ENCODE peak calls at places on chromosomes 2 and 18, in five cellular contexts. D is endodermal cell, J is breast epithelium, B is upper lobe of right lung, W is fibroblast of mammary gland. I is an unnamed sample.

GRCh38 chr2:238731961-238732360 is 115.9 kb upstream of the TWIST2 start:
- DNase-seq in D (no peak), J (no peak), B (no peak), W (peak), I (peak)

GRCh38 chr2:214410918-214411554 is at the start of gene VWC2L:
- DNase-seq in D (peak), J (peak), B (peak), W (peak), I (peak)

GRCh38 chr18:22829781-22830180 is 103.3 kb upstream of the RBBP8 start:
- DNase-seq in D (peak), J (no peak), B (no peak), W (no peak), I (no peak)

GRCh38 chr2:38146302-38146916 is 70.5 kb upstream of the CYP1B1 start:
- DNase-seq in D (peak), J (no peak), B (peak), W (peak), I (peak)

GRCh38 chr2:208112969-208113368 is 11.4 kb downstream of the CRYGD start:
- DNase-seq in D (peak), J (no peak), B (no peak), W (no peak), I (no peak)

GRCh38 chr2:189179607-189179979 is at the start of gene COL5A2:
- DNase-seq in D (peak), J (no peak), B (no peak), W (peak), I (peak)

GRCh38 chr2:144084114-144084661 is 435.7 kb downstream of the ZEB2 start:
- DNase-seq in D (no peak), J (no peak), B (no peak), W (peak), I (peak)

GRCh38 chr2:229348135-229348534 is 77.0 kb upstream of the PID1 start:
- DNase-seq in D (no peak), J (no peak), B (no peak), W (peak), I (peak)

GRCh38 chr2:231930601-231931281 is 4.5 kb upstream of the NPPC start:
- DNase-seq in D (no peak), J (peak), B (no peak), W (peak), I (peak)

GRCh38 chr2:3641841-3642421 is 16.1 kb upstream of the ALLC start:
- DNase-seq in D (peak), J (peak), B (peak), W (peak), I (peak)

GRCh38 chr2:129895061-129895460 is 84.4 kb upstream of the RAB6C start:
- DNase-seq in D (no peak), J (no peak), B (peak), W (no peak), I (no peak)

GRCh38 chr2:64595397-64596160 is 58.1 kb downstream of the SERTAD2 start:
- DNase-seq in D (no peak), J (no peak), B (no peak), W (peak), I (peak)

GRCh38 chr2:85744771-85745601 is 8.8 kb upstream of the ATOH8 start:
- DNase-seq in D (no peak), J (no peak), B (peak), W (peak), I (peak)

GRCh38 chr2:8324164-8324848 is 357.6 kb upstream of the ID2 start:
- DNase-seq in D (peak), J (no peak), B (no peak), W (no peak), I (no peak)

GRCh38 chr2:10813085-10813748 is 632 bp upstream of the PDIA6 start:
- DNase-seq in D (no peak), J (no peak), B (no peak), W (no peak), I (no peak)

GRCh38 chr2:128549646-128550260 is 231.1 kb upstream of the HS6ST1 start:
- DNase-seq in D (no peak), J (no peak), B (no peak), W (no peak), I (no peak)

GRCh38 chr2:234711308-234711707 is 214.4 kb upstream of the ARL4C start:
- DNase-seq in D (no peak), J (no peak), B (no peak), W (no peak), I (no peak)

GRCh38 chr18:61702007-61702406 is 190.8 kb downstream of the RNF152 start:
- DNase-seq in D (no peak), J (no peak), B (no peak), W (peak), I (peak)

GRCh38 chr2:84643991-84644390 is 127.7 kb downstream of the DNAH6 start:
- DNase-seq in D (no peak), J (no peak), B (no peak), W (no peak), I (no peak)

GRCh38 chr18:29560270-29560669 is 1383.3 kb upstream of the CDH2 start:
- DNase-seq in D (no peak), J (no peak), B (no peak), W (no peak), I (no peak)

GRCh38 chr2:194203898-194204297 is 1453.1 kb upstream of the SLC39A10 start:
- DNase-seq in D (no peak), J (no peak), B (no peak), W (peak), I (peak)

GRCh38 chr2:148794558-148794957 is 80.5 kb upstream of the KIF5C start:
- DNase-seq in D (no peak), J (no peak), B (no peak), W (peak), I (peak)

GRCh38 chr2:3864943-3865664 is 161.7 kb downstream of the DCDC2C start:
- DNase-seq in D (no peak), J (no peak), B (no peak), W (no peak), I (no peak)

DNA sequence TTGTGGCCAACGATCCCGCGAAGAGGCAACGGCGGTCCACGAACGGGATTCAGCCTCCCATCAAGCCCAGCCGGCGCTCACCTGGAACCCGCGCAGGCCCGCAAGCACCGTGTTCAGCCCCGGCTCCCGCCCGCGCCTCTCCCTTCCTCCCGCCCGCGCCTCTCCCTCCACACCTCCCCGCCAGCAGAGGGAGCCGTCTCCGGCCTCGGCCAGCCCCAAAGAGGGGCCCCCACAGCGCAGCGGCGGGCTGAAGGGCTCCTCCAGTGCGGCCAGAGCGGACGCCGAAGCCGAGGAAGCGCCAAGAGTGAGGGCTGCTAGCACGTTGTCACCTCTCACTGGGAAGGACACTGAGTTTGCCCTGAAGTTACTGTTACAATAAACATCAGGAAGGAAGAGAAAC is 55.3 kb upstream of the LAPTM4A start:
- DNase-seq in D (peak), J (no peak), B (peak), W (no peak), I (no peak)
- H3K4me3 ChIP-seq in D (no peak), J (peak), B (peak), W (no peak), I (peak)

GRCh38 chr2:98908909-98909308 is 27.1 kb downstream of the CRACDL start:
- DNase-seq in D (peak), J (no peak), B (no peak), W (peak), I (peak)
- H3K4me3 ChIP-seq in D (no peak), J (no peak), B (no peak), W (no peak), I (no peak)

GRCh38 chr2:61460168-61460567 is 10.7 kb downstream of the USP34 start:
- DNase-seq in D (peak), J (no peak), B (no peak), W (peak), I (peak)

GRCh38 chr2:61463769-61464475 is 7.0 kb downstream of the USP34 start:
- DNase-seq in D (no peak), J (no peak), B (no peak), W (no peak), I (no peak)

GRCh38 chr2:61461404-61461803 is 9.5 kb downstream of the USP34 start:
- DNase-seq in D (no peak), J (no peak), B (no peak), W (no peak), I (no peak)

GRCh38 chr2:61469424-61470121 is 1.3 kb downstream of the USP34 start:
- DNase-seq in D (no peak), J (no peak), B (no peak), W (peak), I (peak)

DNA sequence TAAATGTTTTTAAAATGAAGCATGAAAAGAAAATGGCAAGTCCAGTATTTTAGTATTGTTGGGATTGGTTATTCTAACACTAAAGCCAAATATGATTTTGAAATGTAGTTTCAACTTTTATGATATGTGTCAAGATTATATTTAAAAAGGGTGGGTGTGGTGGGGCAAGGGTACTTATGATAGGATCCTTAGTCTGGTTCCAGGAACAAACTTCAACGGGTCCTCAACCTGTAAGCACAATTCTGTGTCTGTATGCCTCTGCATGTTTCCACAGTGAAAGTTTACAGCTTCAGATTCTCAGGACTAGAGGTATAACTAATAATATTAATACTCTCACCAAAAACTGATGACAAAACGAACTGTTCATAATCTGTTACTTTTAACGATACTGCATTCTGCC is 5.8 kb downstream of the USP34 start:
- DNase-seq in D (peak), J (no peak), B (no peak), W (no peak), I (no peak)
- H3K4me3 ChIP-seq in D (no peak), J (no peak), B (no peak), W (no peak), I (no peak)

DNA sequence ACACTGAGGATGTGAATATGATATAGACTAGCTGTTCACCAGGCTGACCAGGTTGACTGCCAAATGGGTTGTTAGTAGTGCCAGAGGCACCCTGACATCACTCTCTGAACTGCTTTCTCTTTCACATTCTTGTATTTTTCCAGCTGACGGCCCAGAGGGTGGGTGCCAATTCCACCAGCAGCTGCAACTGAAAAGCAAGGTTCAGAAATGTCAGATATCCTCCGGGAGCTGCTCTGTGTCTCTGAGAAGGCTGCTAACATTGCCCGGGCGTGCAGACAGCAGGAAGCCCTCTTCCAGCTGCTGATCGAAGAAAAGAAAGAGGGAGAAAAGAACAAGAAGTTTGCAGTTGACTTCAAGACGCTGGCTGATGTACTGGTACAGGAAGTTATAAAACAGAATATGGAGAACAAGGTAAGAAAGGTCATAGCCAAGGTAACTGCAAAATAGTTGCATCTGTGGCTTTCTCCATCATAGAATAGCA is 16.5 kb downstream of the INPP1 start:
- DNase-seq in D (peak), J (no peak), B (no peak), W (peak), I (peak)
- H3K4me3 ChIP-seq in D (no peak), J (peak), B (peak), W (peak), I (peak)

GRCh38 chr18:47036927-47037605 is 1.6 kb upstream of the ELOA2 start:
- DNase-seq in D (no peak), J (no peak), B (no peak), W (no peak), I (no peak)
- H3K4me3 ChIP-seq in D (no peak), J (no peak), B (no peak), W (no peak), I (no peak)

GRCh38 chr2:241808701-241809382 is at the start of gene NEU4:
- DNase-seq in D (peak), J (no peak), B (peak), W (no peak), I (peak)
- H3K4me3 ChIP-seq in D (no peak), J (no peak), B (no peak), W (no peak), I (no peak)

I was measured in cardiac fibroblast.